ENCODE peak calls at places on chromosomes 16 and 17, in six cellular contexts. Y, E, U, R, I and W are unnamed samples.

GRCh38 chr17:28612936-28613872 is 781 bp downstream of the RSKR start:
- DNase-seq in Y (no peak), E (no peak), U (no peak), R (peak), I (peak), W (peak)

GRCh38 chr17:17757944-17758343 is 76.7 kb downstream of the RAI1 start:
- DNase-seq in Y (peak), E (no peak), U (no peak), R (peak), I (no peak), W (no peak)

GRCh38 chr17:76872221-76872873 is 4.1 kb downstream of the MGAT5B start:
- DNase-seq in Y (no peak), E (no peak), U (no peak), R (no peak), I (no peak), W (no peak)

GRCh38 chr17:80968602-80969029 is 23.0 kb upstream of the CHMP6 start:
- DNase-seq in Y (peak), E (no peak), U (no peak), R (peak), I (no peak), W (no peak)

GRCh38 chr17:9350083-9350482 is 225.5 kb downstream of the STX8 start:
- DNase-seq in Y (no peak), E (no peak), U (no peak), R (no peak), I (no peak), W (no peak)

GRCh38 chr17:82281076-82281475 is 7.6 kb upstream of the CSNK1D start:
- DNase-seq in Y (no peak), E (no peak), U (no peak), R (no peak), I (no peak), W (no peak)

GRCh38 chr16:50809561-50809960 is 67.7 kb downstream of the CYLD start:
- DNase-seq in Y (no peak), E (no peak), U (no peak), R (no peak), I (no peak), W (no peak)

GRCh38 chr16:3859875-3860274 is 20.6 kb downstream of the CREBBP start:
- DNase-seq in Y (no peak), E (no peak), U (no peak), R (no peak), I (no peak), W (no peak)

GRCh38 chr16:65658339-65659275 is 536.7 kb upstream of the CDH11 start:
- DNase-seq in Y (no peak), E (no peak), U (no peak), R (no peak), I (no peak), W (no peak)

GRCh38 chr16:79601092-79601977 is 798 bp upstream of the MAF start:
- DNase-seq in Y (no peak), E (no peak), U (no peak), R (peak), I (no peak), W (peak)

GRCh38 chr16:83615553-83615952 is 192.2 kb upstream of the HSBP1 start:
- DNase-seq in Y (no peak), E (no peak), U (no peak), R (no peak), I (no peak), W (no peak)

GRCh38 chr16:30805370-30806169 is 18.6 kb upstream of the ZNF629 start:
- DNase-seq in Y (peak), E (no peak), U (no peak), R (peak), I (peak), W (peak)

GRCh38 chr16:56068314-56068713 is 123.0 kb upstream of the GNAO1 start:
- DNase-seq in Y (no peak), E (no peak), U (no peak), R (no peak), I (no peak), W (no peak)

GRCh38 chr17:81241648-81242420 is 2.7 kb downstream of the NDUFAF8 start:
- DNase-seq in Y (no peak), E (peak), U (no peak), R (peak), I (peak), W (peak)

GRCh38 chr17:74417178-74418045 is 14.5 kb upstream of the GPRC5C start:
- DNase-seq in Y (no peak), E (no peak), U (no peak), R (no peak), I (no peak), W (no peak)

GRCh38 chr16:69396187-69397061 is 10.6 kb upstream of the TERF2 start:
- DNase-seq in Y (peak), E (peak), U (no peak), R (peak), I (peak), W (peak)

GRCh38 chr16:25575363-25575762 is 116.4 kb upstream of the HS3ST4 start:
- DNase-seq in Y (no peak), E (no peak), U (no peak), R (peak), I (no peak), W (no peak)

GRCh38 chr17:57849163-57849873 is 526 bp downstream of the MRPS23 start:
- DNase-seq in Y (no peak), E (no peak), U (peak), R (no peak), I (no peak), W (no peak)

GRCh38 chr16:3012246-3012645 is 477 bp upstream of the CLDN9 start:
- DNase-seq in Y (no peak), E (no peak), U (no peak), R (no peak), I (no peak), W (no peak)

GRCh38 chr17:66468241-66469087 is 166.1 kb downstream of the PRKCA start:
- DNase-seq in Y (no peak), E (no peak), U (no peak), R (no peak), I (no peak), W (no peak)

GRCh38 chr17:44065668-44066203 is 735 bp downstream of the LSM12 start:
- DNase-seq in Y (no peak), E (no peak), U (no peak), R (no peak), I (no peak), W (no peak)

GRCh38 chr16:7755347-7755746 is 422.7 kb downstream of the RBFOX1 start:
- DNase-seq in Y (no peak), E (no peak), U (no peak), R (peak), I (no peak), W (no peak)

GRCh38 chr17:80871341-80871740 is 120.3 kb upstream of the CHMP6 start:
- DNase-seq in Y (no peak), E (no peak), U (no peak), R (no peak), I (no peak), W (no peak)

GRCh38 chr16:52591441-52592215 is 44.7 kb upstream of the TOX3 start:
- DNase-seq in Y (no peak), E (no peak), U (no peak), R (no peak), I (no peak), W (no peak)

GRCh38 chr16:68469728-68470460 is 21.6 kb upstream of the SMPD3 start:
- DNase-seq in Y (no peak), E (no peak), U (no peak), R (no peak), I (no peak), W (no peak)

GRCh38 chr17:49998836-49999511 is 4.0 kb upstream of the DLX3 start:
- DNase-seq in Y (no peak), E (no peak), U (peak), R (no peak), I (no peak), W (no peak)

GRCh38 chr16:50268352-50268751 is 2.0 kb downstream of the ADCY7 start:
- DNase-seq in Y (no peak), E (no peak), U (no peak), R (no peak), I (no peak), W (no peak)

GRCh38 chr16:4876646-4877297 is 29.5 kb downstream of the UBN1 start:
- DNase-seq in Y (no peak), E (no peak), U (no peak), R (no peak), I (no peak), W (no peak)